ENCODE peak calls at places on chromosomes 13 and 19, in seven cellular contexts. U is cardiac fibroblast, P is AG09309, C is BE2C, H is SJCRH30, Z is colonic mucosa, K is SK-N-DZ. J is an unnamed sample.
A peak's percentile ranks its signal among the peaks of the same experiment; 100 is the strongest.

GRCh38 chr19:55877211-55877610 is 40.9 kb downstream of the NLRP4 start:
- DNase-seq in U (no peak), P (no peak), C (no peak), H (no peak), Z (no peak), K (no peak), J (no peak)

GRCh38 chr19:10419646-10420443 is 493 bp upstream of the PDE4A start:
- DNase-seq in U (peak; percentile 61), P (no peak), C (peak; percentile 98), H (peak; percentile 90), Z (no peak), K (peak; percentile 96), J (no peak)

GRCh38 chr13:46480131-46480530 is 72.8 kb upstream of the LRCH1 start:
- DNase-seq in U (no peak), P (no peak), C (no peak), H (no peak), Z (no peak), K (no peak), J (no peak)

GRCh38 chr13:44294868-44295267 is 78.8 kb upstream of the SERP2 start:
- DNase-seq in U (no peak), P (no peak), C (no peak), H (no peak), Z (no peak), K (no peak), J (no peak)

GRCh38 chr13:73429691-73430090 is 370.9 kb downstream of the KLF5 start:
- DNase-seq in U (peak; percentile 79), P (no peak), C (no peak), H (no peak), Z (no peak), K (no peak), J (peak; percentile 75)

GRCh38 chr13:106523566-106523965 is 11.9 kb downstream of the EFNB2 start:
- DNase-seq in U (no peak), P (no peak), C (peak; percentile 87), H (no peak), Z (no peak), K (peak; percentile 27), J (no peak)

GRCh38 chr19:10760268-10760944 is 42.5 kb downstream of the DNM2 start:
- DNase-seq in U (no peak), P (no peak), C (peak; percentile 85), H (no peak), Z (no peak), K (peak; percentile 26), J (peak; percentile 67)

GRCh38 chr13:74162135-74162534 is 27.9 kb upstream of the KLF12 start:
- DNase-seq in U (no peak), P (no peak), C (no peak), H (no peak), Z (no peak), K (no peak), J (no peak)

GRCh38 chr19:50670102-50670380 is 20.8 kb downstream of the C19orf81 start:
- DNase-seq in U (no peak), P (no peak), C (no peak), H (no peak), Z (no peak), K (no peak), J (no peak)

GRCh38 chr19:55440411-55441105 is 2.5 kb downstream of the SHISA7 start:
- DNase-seq in U (no peak), P (no peak), C (peak; percentile 73), H (peak; percentile 40), Z (no peak), K (no peak), J (no peak)

GRCh38 chr13:109196896-109197295 is 567.5 kb downstream of the MYO16 start:
- DNase-seq in U (no peak), P (no peak), C (peak; percentile 51), H (peak; percentile 16), Z (no peak), K (no peak), J (no peak)

GRCh38 chr13:79392882-79393563 is 13.0 kb downstream of the RBM26 start:
- DNase-seq in U (peak; percentile 55), P (no peak), C (no peak), H (no peak), Z (no peak), K (no peak), J (peak; percentile 32)